ENCODE peak calls at places on chromosomes 3 and 15, in five cellular contexts. D is KG1, T is mesothelial cell of epicardium, S is breast epithelium, A is NCI-H510A treated with DMSO at 0.1 percent for 48 hours. X is an unnamed sample.
A peak's percentile ranks its signal among the peaks of the same experiment; 100 is the strongest.

GRCh38 chr3:47533481-47533880 is 20.0 kb upstream of the ELP6 start:
- DNase-seq in T (no peak), A (no peak), S (no peak), D (no peak), X (no peak)

GRCh38 chr3:112759681-112760080 is 87.0 kb downstream of the CD200R1L start:
- DNase-seq in D (no peak), S (no peak), A (peak; percentile 58), T (no peak), X (no peak)

GRCh38 chr3:193605876-193606275 is 12.9 kb downstream of the OPA1 start:
- DNase-seq in A (peak; percentile 43), S (no peak), T (no peak), D (peak; percentile 63), X (peak; percentile 75)

GRCh38 chr3:140081836-140082331 is 146.9 kb downstream of the CLSTN2 start:
- DNase-seq in D (no peak), S (no peak), A (no peak), T (no peak), X (no peak)

GRCh38 chr15:63501256-63502089 is 2.9 kb upstream of the USP3 start:
- DNase-seq in S (peak; percentile 75), D (no peak), T (no peak), A (peak; percentile 53), X (no peak)

GRCh38 chr3:4507010-4507596 is 14.0 kb downstream of the ITPR1 start:
- DNase-seq in S (no peak), T (no peak), A (no peak), D (peak; percentile 37), X (no peak)

GRCh38 chr3:49700453-49701128 is 11.2 kb downstream of the RNF123 start:
- DNase-seq in A (no peak), S (no peak), T (no peak), D (no peak), X (no peak)

GRCh38 chr3:160755776-160756304 is at the start of gene PPM1L:
- DNase-seq in D (peak; percentile 84), T (peak; percentile 40), S (peak; percentile 52), A (peak; percentile 77), X (peak; percentile 64)